ENCODE peak calls at places on chromosomes 11 and 22, in nine cellular contexts. A is kidney epithelial cell, X is nephron progenitor cell, U is GM12878, Q is dorsolateral prefrontal cortex, K is stomach, F is upper lobe of right lung, J is neural crest cell, S is K562. N is an unnamed sample.

GRCh38 chr11:97683733-97684132 is 1293.9 kb downstream of the JRKL start:
- DNase-seq in A (peak), X (no peak), U (no peak), Q (no peak), K (no peak), F (no peak), J (no peak), S (peak), N (no peak)

GRCh38 chr11:26335903-26336302 is 4.0 kb downstream of the ANO3 start:
- DNase-seq in A (no peak), X (no peak), U (no peak), Q (no peak), K (no peak), F (no peak), J (no peak), S (no peak), N (no peak)

GRCh38 chr22:50114221-50114981 is 24.6 kb downstream of the MOV10L1 start:
- DNase-seq in A (no peak), X (no peak), U (no peak), Q (no peak), K (no peak), F (peak), J (no peak), S (no peak), N (no peak)

GRCh38 chr22:35023692-35024363 is 42.1 kb upstream of the ISX start:
- DNase-seq in A (no peak), X (peak), U (no peak), Q (peak), K (peak), F (peak), J (peak), S (peak), N (peak)

GRCh38 chr11:62804310-62805043 is 763 bp downstream of the NXF1 start:
- DNase-seq in A (no peak), X (no peak), U (no peak), Q (no peak), K (peak), F (no peak), J (no peak), S (peak), N (no peak)

GRCh38 chr11:78946945-78947914 is 372.6 kb upstream of the NARS2 start:
- DNase-seq in A (no peak), X (no peak), U (no peak), Q (no peak), K (no peak), F (no peak), J (no peak), S (no peak), N (no peak)

GRCh38 chr11:117218133-117218915 is 13.5 kb downstream of the PCSK7 start:
- DNase-seq in A (no peak), X (no peak), U (no peak), Q (no peak), K (no peak), F (peak), J (no peak), S (no peak), N (no peak)

GRCh38 chr11:43923327-43924111 is 18.9 kb upstream of the C11orf96 start:
- DNase-seq in A (no peak), X (peak), U (no peak), Q (no peak), K (no peak), F (no peak), J (no peak), S (no peak), N (no peak)

GRCh38 chr22:38737302-38738060 is 18.3 kb downstream of the SUN2 start:
- DNase-seq in A (no peak), X (no peak), U (no peak), Q (no peak), K (no peak), F (no peak), J (no peak), S (no peak), N (no peak)

GRCh38 chr11:102438311-102439062 is 14.1 kb downstream of the TMEM123 start:
- DNase-seq in A (no peak), X (no peak), U (no peak), Q (no peak), K (peak), F (peak), J (no peak), S (peak), N (no peak)

GRCh38 chr11:8658210-8658968 is 24.1 kb downstream of the TRIM66 start:
- DNase-seq in A (no peak), X (no peak), U (no peak), Q (no peak), K (no peak), F (no peak), J (no peak), S (no peak), N (no peak)

GRCh38 chr11:107606122-107606521 is 15.2 kb downstream of the ELMOD1 start:
- DNase-seq in A (no peak), X (no peak), U (no peak), Q (no peak), K (no peak), F (no peak), J (no peak), S (no peak), N (no peak)

GRCh38 chr22:17918840-17919239 is 105.5 kb downstream of the MICAL3 start:
- DNase-seq in A (peak), X (no peak), U (no peak), Q (no peak), K (no peak), F (no peak), J (no peak), S (no peak), N (no peak)

GRCh38 chr11:34155057-34155758 is 49.8 kb downstream of the NAT10 start:
- DNase-seq in A (no peak), X (no peak), U (no peak), Q (no peak), K (peak), F (no peak), J (no peak), S (no peak), N (no peak)

GRCh38 chr11:117843666-117844484 is 19.3 kb upstream of the FXYD2 start:
- DNase-seq in A (no peak), X (peak), U (no peak), Q (peak), K (peak), F (peak), J (peak), S (peak), N (peak)

GRCh38 chr11:87740968-87741367 is 434.3 kb downstream of the RAB38 start:
- DNase-seq in A (no peak), X (no peak), U (no peak), Q (no peak), K (no peak), F (no peak), J (no peak), S (no peak), N (no peak)

GRCh38 chr22:49825436-49825835 is 2.2 kb downstream of the BRD1 start:
- DNase-seq in A (no peak), X (no peak), U (no peak), Q (no peak), K (no peak), F (no peak), J (no peak), S (no peak), N (no peak)

GRCh38 chr11:44025727-44026126 is 22.1 kb upstream of the ACCSL start:
- DNase-seq in A (no peak), X (no peak), U (no peak), Q (no peak), K (no peak), F (no peak), J (no peak), S (no peak), N (no peak)

DNA sequence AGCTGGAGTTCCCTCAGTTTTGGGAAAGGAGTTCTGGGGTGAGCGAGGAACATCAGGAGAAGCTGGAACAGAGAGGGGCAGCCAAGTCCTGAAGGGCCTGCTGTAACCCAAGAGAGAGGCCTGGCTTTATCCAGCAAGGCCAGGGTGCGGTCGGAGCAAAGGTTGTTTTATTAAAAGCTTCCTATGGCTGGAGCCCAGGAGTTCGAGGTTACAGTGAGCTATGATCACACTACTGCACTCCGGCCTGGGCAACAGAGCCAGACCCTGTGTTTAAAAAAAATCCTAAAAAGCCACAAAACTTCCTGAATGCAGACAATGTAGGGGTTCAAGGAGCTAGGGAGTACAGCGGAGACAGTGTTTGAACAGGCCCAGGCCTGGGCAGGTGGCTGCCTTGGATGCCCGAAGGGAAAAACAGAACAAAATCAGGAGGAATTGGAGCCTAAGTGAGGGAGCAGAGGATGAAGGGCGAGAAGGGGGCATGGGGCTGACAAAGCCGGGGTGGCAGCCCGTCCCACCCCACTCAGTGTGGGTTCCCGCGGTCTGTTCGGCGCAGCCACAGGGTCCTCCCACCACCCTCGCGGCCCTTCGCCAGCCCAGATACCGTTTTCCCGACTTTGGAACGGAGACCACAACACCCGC is 22.1 kb upstream of the MALAT1 start:
- DNase-seq in A (no peak), X (no peak), U (no peak), Q (no peak), K (peak), F (no peak), J (no peak), S (no peak), N (no peak)
- TF ChIP-seq CTCF in A (no peak), X (no peak), U (no peak), Q (no peak), K (no peak), F (no peak), J (no peak), S (no peak), N (no peak)

GRCh38 chr11:124150684-124151083 is 32.5 kb upstream of the OR10D3 start:
- DNase-seq in A (no peak), X (no peak), U (no peak), Q (no peak), K (no peak), F (no peak), J (no peak), S (no peak), N (no peak)

DNA sequence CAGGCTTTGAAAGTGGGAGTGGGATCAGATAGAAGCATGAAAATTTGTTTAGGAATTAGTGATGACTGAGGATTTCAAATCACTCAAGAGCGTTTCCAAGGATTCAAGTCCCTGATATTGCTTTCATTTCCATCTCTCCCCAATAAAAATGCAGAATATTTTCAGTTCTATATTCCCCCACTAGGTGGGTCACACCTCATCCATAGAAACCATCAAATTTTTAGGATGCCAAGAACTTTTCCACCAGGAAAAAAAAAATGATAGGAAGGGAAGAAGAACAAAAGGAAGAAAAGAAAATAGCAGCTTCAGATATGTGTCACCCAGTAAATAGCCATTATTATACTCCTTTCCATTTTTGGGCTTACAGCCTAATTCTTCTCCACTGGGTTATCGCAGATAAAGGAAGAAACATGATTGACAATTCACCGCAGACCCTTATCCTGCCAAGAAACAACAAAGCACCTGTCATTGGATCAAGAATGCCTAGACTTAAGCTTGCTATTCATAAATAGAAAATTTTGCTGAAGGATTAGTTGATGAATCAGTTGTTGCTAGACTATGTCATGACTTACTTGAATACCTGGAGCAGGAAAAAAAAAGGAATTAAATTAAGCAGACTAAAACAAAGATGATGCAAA is 30.3 kb upstream of the OR10D3 start:
- DNase-seq in A (no peak), X (no peak), U (no peak), Q (no peak), K (no peak), F (no peak), J (no peak), S (no peak), N (no peak)
- TF ChIP-seq CTCF in A (no peak), X (peak), U (no peak), Q (no peak), K (no peak), F (no peak), J (peak), S (no peak), N (peak)

DNA sequence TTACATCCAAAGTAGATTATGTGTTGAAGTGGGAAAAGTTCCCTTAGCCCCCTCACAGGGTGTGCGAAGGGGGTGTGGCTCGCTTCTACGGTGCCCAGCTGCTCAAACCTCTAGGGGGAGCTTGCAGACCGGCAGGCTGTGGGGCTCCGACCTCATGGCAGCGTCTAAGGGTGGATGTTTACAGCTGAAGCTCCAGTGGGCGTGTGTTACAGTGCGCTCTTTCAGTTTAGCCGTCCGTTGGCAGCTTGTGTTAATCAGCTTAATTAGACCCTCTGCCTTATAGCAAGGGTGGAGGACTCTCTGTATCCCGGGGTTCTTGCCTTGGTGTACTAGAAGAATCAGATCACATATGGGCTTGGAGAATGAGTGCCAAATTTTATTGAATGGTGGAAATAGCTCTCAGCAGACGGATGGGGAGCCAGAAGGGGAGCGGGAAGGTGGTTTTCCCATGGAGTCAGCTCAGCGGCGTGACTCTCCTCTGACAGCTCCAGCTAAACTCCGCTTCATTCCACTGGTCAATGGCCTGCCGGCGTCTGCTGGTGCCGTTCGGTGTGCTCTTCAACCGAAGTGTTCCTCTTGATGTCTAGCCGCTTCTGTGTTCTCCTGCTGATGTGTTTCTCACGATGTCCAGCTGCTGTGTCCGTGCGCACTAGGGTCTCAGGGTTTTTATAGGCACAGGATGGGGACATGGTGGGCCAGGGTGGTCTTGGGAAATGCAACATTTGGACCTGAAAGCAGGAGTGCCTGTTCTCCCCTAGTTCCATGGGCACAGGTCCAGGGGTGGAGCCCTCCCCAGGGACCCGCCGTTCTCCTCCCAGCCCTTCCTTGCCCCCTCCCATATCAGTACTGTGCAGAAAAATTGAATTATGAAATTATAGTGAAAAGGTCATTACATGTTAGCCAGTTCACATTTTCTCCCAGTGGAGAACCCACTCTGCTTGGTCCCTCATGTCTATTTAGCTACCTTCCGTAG is 28.6 kb upstream of the OR10G7 start:
- DNase-seq in A (no peak), X (peak), U (peak), Q (peak), K (no peak), F (peak), J (peak), S (peak), N (peak)
- TF ChIP-seq CTCF in A (peak), X (peak), U (peak), Q (peak), K (peak), F (peak), J (peak), S (peak), N (no peak)

DNA sequence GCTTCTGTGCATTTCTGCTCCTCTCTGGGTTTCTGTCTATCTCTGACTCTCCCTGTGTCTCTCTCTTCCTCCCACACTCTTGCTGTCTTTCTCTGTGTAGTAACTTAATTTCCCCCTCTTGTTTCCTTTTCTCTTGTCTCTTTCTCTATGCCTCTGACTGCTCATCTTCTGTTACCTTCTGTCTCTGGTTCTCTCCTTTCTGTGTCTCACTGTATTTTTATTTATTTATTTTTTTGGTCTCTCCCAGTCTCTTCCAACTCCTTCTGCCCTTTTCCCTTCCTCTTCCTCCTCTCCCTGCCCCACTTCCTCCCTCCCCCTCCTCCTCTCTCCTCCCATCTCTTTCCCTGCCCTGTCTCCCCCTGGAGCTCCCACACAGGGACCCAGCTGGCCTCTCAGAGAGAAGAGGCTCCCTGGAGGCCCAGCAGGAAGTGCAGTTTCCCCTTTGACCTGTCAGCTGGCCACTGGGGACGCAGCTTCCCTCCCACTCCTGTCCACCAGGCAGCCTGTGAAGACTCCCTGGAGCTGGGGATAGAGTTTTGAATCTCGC is 38.3 kb upstream of the MYH9 start:
- DNase-seq in A (no peak), X (peak), U (no peak), Q (no peak), K (no peak), F (peak), J (peak), S (peak), N (peak)
- TF ChIP-seq CTCF in A (no peak), X (no peak), U (no peak), Q (no peak), K (peak), F (no peak), J (no peak), S (peak), N (no peak)

DNA sequence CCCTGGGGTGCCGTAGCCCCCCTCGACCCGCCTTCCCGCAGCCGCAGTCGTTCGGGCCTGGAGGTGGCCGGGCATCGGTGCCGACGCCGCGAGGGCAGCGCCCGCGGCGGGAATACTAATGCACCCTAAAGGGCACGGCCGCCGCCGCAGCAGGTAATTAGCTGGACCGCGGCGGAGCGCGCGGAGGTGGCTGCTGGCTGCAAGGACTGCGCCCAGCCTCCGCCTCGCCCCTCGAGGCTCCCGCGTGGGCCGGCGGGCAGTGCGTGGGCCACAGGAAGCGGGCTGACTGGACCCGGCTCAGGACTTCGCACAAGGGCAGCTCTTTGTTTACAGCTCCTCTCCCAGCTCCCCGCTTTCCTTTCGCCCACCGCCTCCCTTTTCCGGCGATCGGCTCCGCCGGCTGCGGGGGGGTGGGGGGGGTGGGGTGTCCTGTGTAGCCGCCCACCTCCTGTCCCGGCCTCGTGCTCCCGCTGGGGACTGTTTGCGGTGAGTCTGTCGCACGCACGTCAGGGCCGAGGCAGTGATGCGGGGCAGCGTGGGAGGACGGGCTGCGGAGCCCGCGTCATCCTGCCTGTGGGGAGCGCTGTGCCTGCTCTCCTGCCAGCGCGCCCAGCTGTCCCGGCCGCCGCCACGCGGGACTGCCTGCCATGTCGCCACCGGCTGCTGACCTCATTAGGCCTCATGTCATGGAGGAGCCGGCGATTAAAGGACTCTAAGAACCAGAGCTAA is 53.2 kb downstream of the GRIK4 start:
- DNase-seq in A (no peak), X (peak), U (peak), Q (peak), K (no peak), F (no peak), J (peak), S (peak), N (peak)
- TF ChIP-seq CTCF in A (peak), X (no peak), U (peak), Q (peak), K (no peak), F (peak), J (peak), S (no peak), N (no peak)

GRCh38 chr22:42462016-42462415 is 29.8 kb upstream of the NFAM1 start:
- DNase-seq in A (no peak), X (no peak), U (no peak), Q (no peak), K (no peak), F (no peak), J (no peak), S (peak), N (no peak)
- TF ChIP-seq CTCF in A (no peak), X (no peak), U (no peak), Q (no peak), K (no peak), F (no peak), J (no peak), S (no peak), N (no peak)

DNA sequence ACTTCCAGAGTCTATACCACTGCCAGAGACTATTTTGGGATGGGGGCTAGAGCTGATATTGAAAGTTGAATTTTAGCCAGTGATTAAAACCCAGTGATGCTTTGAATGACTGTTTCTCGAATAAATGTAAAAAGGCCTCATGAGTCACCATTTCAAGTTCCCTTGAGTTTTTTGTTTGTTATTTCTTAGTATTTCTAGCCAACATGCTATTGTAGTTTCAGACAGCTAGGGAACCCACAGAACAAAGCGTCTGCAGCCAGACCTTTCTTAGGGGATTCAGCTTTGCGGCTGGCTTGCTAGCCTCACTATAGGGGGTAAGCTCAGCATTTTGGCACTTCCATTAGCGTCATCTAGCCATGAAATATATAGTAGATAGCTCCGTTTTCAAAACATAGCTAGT is 66.5 kb downstream of the DBX1 start:
- DNase-seq in A (no peak), X (no peak), U (no peak), Q (no peak), K (no peak), F (no peak), J (no peak), S (no peak), N (no peak)
- TF ChIP-seq CTCF in A (no peak), X (no peak), U (no peak), Q (no peak), K (no peak), F (no peak), J (no peak), S (no peak), N (no peak)

N was measured in endothelial cell.